ENCODE peak calls at places on chromosomes 2 and 18, in ten cellular contexts. B is lung microvascular endothelial cell; R is brain microvascular endothelial cell; P is nephron progenitor cell; O is activated naive CD8-positive, alpha-beta T cell treated with anti-CD3 and anti-CD28 coated beads, Interleukin-2, amount 10 ng/mL, durations not matched to agents 7 days and 5 days; T is MG63; Y is T-helper 2 cell treated with Interferon-gamma antibody and Interleukin-4, amounts not matched to agents 5 μg/mL and 100 μg/mL, for 36 hours; Z is sciatic nerve; S is cerebellar nuclear complex; U is right cardiac atrium. E is an unnamed sample.

GRCh38 chr2:183505911-183506310 is 381.7 kb downstream of the NUP35 start:
- DNase-seq in R (no peak), S (no peak), P (no peak), O (no peak), Z (no peak), Y (no peak), T (no peak), U (no peak), B (no peak), E (no peak)

GRCh38 chr18:79857082-79857661 is 59.4 kb downstream of the KCNG2 start:
- DNase-seq in S (no peak), R (peak), Z (no peak), Y (no peak), U (no peak), P (no peak), B (no peak), O (no peak), T (peak), E (peak)

GRCh38 chr2:10530607-10531239 is 82.6 kb upstream of the ODC1 start:
- DNase-seq in Y (no peak), T (no peak), S (no peak), B (no peak), P (no peak), R (no peak), O (peak), Z (no peak), U (no peak), E (peak)

GRCh38 chr2:217789736-217790181 is 213.0 kb downstream of the TNS1 start:
- DNase-seq in O (no peak), U (no peak), Z (no peak), P (no peak), T (no peak), B (no peak), R (no peak), Y (no peak), S (no peak), E (peak)

GRCh38 chr2:16395601-16396000 is 270.0 kb downstream of the CYRIA start:
- DNase-seq in Z (no peak), B (no peak), O (no peak), U (no peak), Y (no peak), R (no peak), T (no peak), S (no peak), P (no peak), E (no peak)

GRCh38 chr2:128282246-128282975 is 36.3 kb downstream of the HS6ST1 start:
- DNase-seq in U (peak), Y (no peak), O (no peak), R (no peak), S (peak), Z (no peak), P (no peak), B (peak), T (no peak), E (peak)

GRCh38 chr2:152552868-152553267 is 164.4 kb downstream of the PRPF40A start:
- DNase-seq in P (no peak), Y (no peak), Z (no peak), S (no peak), B (no peak), R (no peak), U (no peak), O (no peak), T (no peak), E (no peak)

GRCh38 chr2:59886758-59887157 is 666.7 kb downstream of the BCL11A start:
- DNase-seq in Y (no peak), B (no peak), U (no peak), O (no peak), P (no peak), T (no peak), R (no peak), S (no peak), Z (no peak), E (no peak)

GRCh38 chr2:195620499-195620898 is 36.5 kb upstream of the SLC39A10 start:
- DNase-seq in U (no peak), P (no peak), R (no peak), B (no peak), Y (no peak), O (no peak), Z (no peak), T (no peak), S (no peak), E (no peak)

GRCh38 chr2:120740765-120741513 is 5.3 kb downstream of the GLI2 start:
- DNase-seq in B (no peak), P (peak), Z (no peak), R (no peak), Y (no peak), U (peak), T (no peak), O (no peak), S (no peak), E (peak)

GRCh38 chr18:62948788-62949187 is 233.4 kb downstream of the PHLPP1 start:
- DNase-seq in S (no peak), R (no peak), Y (no peak), U (no peak), P (no peak), Z (no peak), T (no peak), O (no peak), B (no peak), E (no peak)

GRCh38 chr2:46645681-46646162 is 166.4 kb downstream of the TMEM247 start:
- DNase-seq in B (peak), R (peak), U (peak), P (no peak), O (no peak), T (peak), S (no peak), Y (no peak), Z (no peak), E (no peak)

GRCh38 chr18:65523461-65523860 is 227.4 kb upstream of the CDH7 start:
- DNase-seq in O (no peak), R (no peak), Y (no peak), Z (no peak), T (no peak), S (no peak), B (no peak), U (no peak), P (no peak), E (no peak)

GRCh38 chr2:17362956-17363355 is 155.3 kb downstream of the RAD51AP2 start:
- DNase-seq in O (no peak), Y (no peak), U (no peak), Z (no peak), T (no peak), B (no peak), S (no peak), P (no peak), R (no peak), E (no peak)

GRCh38 chr18:5197032-5197434 is at the start of gene AKAIN1:
- DNase-seq in B (peak), O (peak), S (no peak), Y (peak), T (peak), P (peak), U (peak), Z (no peak), R (peak), E (no peak)

GRCh38 chr18:59837586-59837985 is 62.2 kb upstream of the PMAIP1 start:
- DNase-seq in T (peak), S (no peak), O (no peak), U (no peak), Z (no peak), R (peak), B (peak), Y (peak), P (peak), E (no peak)

GRCh38 chr2:104846182-104846954 is 7.5 kb upstream of the POU3F3 start:
- DNase-seq in R (no peak), O (no peak), Y (no peak), S (no peak), B (no peak), P (no peak), U (no peak), Z (no peak), T (no peak), E (no peak)

GRCh38 chr2:82954868-82955267 is 1504.2 kb downstream of the SUCLG1 start:
- DNase-seq in P (no peak), R (no peak), Z (no peak), T (no peak), U (no peak), Y (no peak), B (no peak), S (no peak), O (no peak), E (no peak)

GRCh38 chr2:239747771-239748170 is 277.4 kb downstream of the NDUFA10 start:
- DNase-seq in Z (no peak), Y (no peak), P (no peak), T (no peak), O (no peak), B (no peak), U (peak), R (no peak), S (no peak), E (no peak)

GRCh38 chr2:145230546-145230945 is 710.6 kb upstream of the ZEB2 start:
- DNase-seq in T (no peak), O (no peak), Y (no peak), R (no peak), U (no peak), B (peak), Z (no peak), P (no peak), S (no peak), E (no peak)

E was measured in posterior vena cava.